ENCODE peak calls at places on chromosomes 13 and 19, in four cellular contexts. B is stimulated activated CD8-positive, alpha-beta memory T cell treated with anti-CD3 and anti-CD28 coated beads, Interleukin-4, amount 100 ng/mL, for 1 hour; S is EL; Z is suprapubic skin. F is an unnamed sample.

GRCh38 chr19:57008432-57008831 is 111.4 kb upstream of the USP29 start:
- DNase-seq in B (no peak), S (no peak), Z (no peak), F (no peak)

GRCh38 chr13:83780201-83780600 is 102.1 kb downstream of the SLITRK1 start:
- DNase-seq in B (no peak), S (peak), Z (no peak), F (peak)

GRCh38 chr13:77916481-77916880 is 2.1 kb downstream of the EDNRB start:
- DNase-seq in B (no peak), S (no peak), Z (no peak), F (no peak)

GRCh38 chr19:48881741-48882657 is 9.8 kb downstream of the PPP1R15A start:
- DNase-seq in B (no peak), S (no peak), Z (no peak), F (no peak)

GRCh38 chr19:46861691-46862503 is 1.1 kb downstream of the ARHGAP35 start:
- DNase-seq in B (no peak), S (peak), Z (peak), F (no peak)

GRCh38 chr19:54169149-54169731 is 3.7 kb downstream of the TMC4 start:
- DNase-seq in B (no peak), S (no peak), Z (no peak), F (no peak)

GRCh38 chr19:5142725-5143097 is 173.8 kb downstream of the KDM4B start:
- DNase-seq in B (no peak), S (no peak), Z (no peak), F (no peak)

GRCh38 chr13:75360170-75360569 is 121.8 kb downstream of the TBC1D4 start:
- DNase-seq in B (no peak), S (no peak), Z (no peak), F (no peak)

GRCh38 chr19:39473443-39473960 is 7.1 kb upstream of the TIMM50 start:
- DNase-seq in B (no peak), S (no peak), Z (no peak), F (no peak)